ENCODE peak calls at places on chromosomes 3 and 15, in seven cellular contexts. One of them, this sample, is unnamed. For H3K4me1 and H3K27me3, the result is how much of the 10 kb centered on the place peaks cover.

GRCh38 chr15:39099524-39099923 is 481.4 kb upstream of the THBS1 start:
- DNase-seq in testis: no peak
- DNase-seq in colonic mucosa: no peak
- DNase-seq in cardiac muscle cell: peak
- DNase-seq in mesendoderm: no peak
- DNase-seq in sigmoid colon: no peak
- DNase-seq in endodermal cell: no peak
- DNase-seq in this sample: no peak

GRCh38 chr3:187919990-187920389 is 174.7 kb upstream of the BCL6 start:
- DNase-seq in testis: no peak
- DNase-seq in colonic mucosa: no peak
- DNase-seq in cardiac muscle cell: no peak
- DNase-seq in mesendoderm: no peak
- DNase-seq in sigmoid colon: no peak
- DNase-seq in endodermal cell: no peak
- DNase-seq in this sample: no peak

GRCh38 chr15:83243634-83244033 is 36.0 kb upstream of the HDGFL3 start:
- DNase-seq in testis: no peak
- DNase-seq in colonic mucosa: no peak
- DNase-seq in cardiac muscle cell: no peak
- DNase-seq in mesendoderm: peak
- DNase-seq in sigmoid colon: no peak
- DNase-seq in endodermal cell: no peak
- DNase-seq in this sample: no peak

GRCh38 chr3:58308728-58309127 is 2.4 kb downstream of the HTD2 start:
- DNase-seq in testis: peak
- DNase-seq in colonic mucosa: no peak
- DNase-seq in cardiac muscle cell: no peak
- DNase-seq in mesendoderm: no peak
- DNase-seq in sigmoid colon: peak
- DNase-seq in endodermal cell: no peak
- DNase-seq in this sample: no peak

GRCh38 chr15:44595246-44595645 is 58.3 kb downstream of the EIF3J start:
- DNase-seq in testis: no peak
- DNase-seq in colonic mucosa: no peak
- DNase-seq in cardiac muscle cell: no peak
- DNase-seq in mesendoderm: no peak
- DNase-seq in sigmoid colon: no peak
- DNase-seq in endodermal cell: no peak
- DNase-seq in this sample: no peak

GRCh38 chr3:71584216-71585061 is 911 bp upstream of the FOXP1 start:
- DNase-seq in testis: peak
- DNase-seq in colonic mucosa: peak
- DNase-seq in cardiac muscle cell: peak
- DNase-seq in mesendoderm: peak
- DNase-seq in sigmoid colon: peak
- DNase-seq in endodermal cell: peak
- DNase-seq in this sample: peak

GRCh38 chr3:25783661-25784512 is 644 bp upstream of the NGLY1 start:
- DNase-seq in testis: peak
- DNase-seq in colonic mucosa: peak
- DNase-seq in cardiac muscle cell: peak
- DNase-seq in mesendoderm: peak
- DNase-seq in sigmoid colon: peak
- DNase-seq in endodermal cell: peak
- DNase-seq in this sample: peak

GRCh38 chr3:64224826-64225606 is at the start of gene PRICKLE2:
- DNase-seq in testis: peak
- DNase-seq in colonic mucosa: peak
- DNase-seq in cardiac muscle cell: peak
- DNase-seq in mesendoderm: peak
- DNase-seq in sigmoid colon: peak
- DNase-seq in endodermal cell: peak
- DNase-seq in this sample: peak

GRCh38 chr15:31160740-31161495 is 59.4 kb upstream of the TRPM1 start:
- DNase-seq in testis: no peak
- DNase-seq in colonic mucosa: no peak
- DNase-seq in cardiac muscle cell: no peak
- DNase-seq in mesendoderm: no peak
- DNase-seq in sigmoid colon: no peak
- DNase-seq in endodermal cell: no peak
- DNase-seq in this sample: no peak

GRCh38 chr3:134974621-134975020 is 179.6 kb downstream of the EPHB1 start:
- DNase-seq in testis: no peak
- DNase-seq in colonic mucosa: no peak
- DNase-seq in cardiac muscle cell: no peak
- DNase-seq in mesendoderm: no peak
- DNase-seq in sigmoid colon: no peak
- DNase-seq in endodermal cell: no peak
- DNase-seq in this sample: no peak

GRCh38 chr15:48954538-48954937 is 9.2 kb downstream of the SHC4 start:
- DNase-seq in testis: peak
- DNase-seq in colonic mucosa: no peak
- DNase-seq in cardiac muscle cell: no peak
- DNase-seq in mesendoderm: peak
- DNase-seq in sigmoid colon: no peak
- DNase-seq in endodermal cell: peak
- DNase-seq in this sample: no peak

GRCh38 chr3:64008952-64009351 is 14.3 kb downstream of the PSMD6 start:
- DNase-seq in testis: no peak
- DNase-seq in colonic mucosa: no peak
- DNase-seq in cardiac muscle cell: no peak
- DNase-seq in mesendoderm: no peak
- DNase-seq in sigmoid colon: no peak
- DNase-seq in endodermal cell: no peak
- DNase-seq in this sample: no peak

GRCh38 chr15:52678036-52678467 is 1.1 kb downstream of the ATOSA start:
- DNase-seq in testis: peak
- DNase-seq in colonic mucosa: peak
- DNase-seq in cardiac muscle cell: peak
- DNase-seq in mesendoderm: peak
- DNase-seq in sigmoid colon: peak
- DNase-seq in endodermal cell: peak
- DNase-seq in this sample: peak
- H3K4me1 ChIP-seq in testis: under half
- H3K4me1 ChIP-seq in colonic mucosa: under half
- H3K4me1 ChIP-seq in cardiac muscle cell: under half
- H3K4me1 ChIP-seq in mesendoderm: under half
- H3K4me1 ChIP-seq in sigmoid colon: half or more
- H3K4me1 ChIP-seq in endodermal cell: under half
- H3K4me1 ChIP-seq in this sample: under half

GRCh38 chr3:23073721-23074300 is 129.3 kb upstream of the UBE2E2 start:
- DNase-seq in testis: no peak
- DNase-seq in colonic mucosa: no peak
- DNase-seq in cardiac muscle cell: no peak
- DNase-seq in mesendoderm: no peak
- DNase-seq in sigmoid colon: no peak
- DNase-seq in endodermal cell: no peak
- DNase-seq in this sample: no peak

GRCh38 chr3:23072672-23073071 is 130.5 kb upstream of the UBE2E2 start:
- DNase-seq in testis: no peak
- DNase-seq in colonic mucosa: no peak
- DNase-seq in cardiac muscle cell: no peak
- DNase-seq in mesendoderm: no peak
- DNase-seq in sigmoid colon: no peak
- DNase-seq in endodermal cell: no peak
- DNase-seq in this sample: no peak

GRCh38 chr3:23077126-23077525 is 126.0 kb upstream of the UBE2E2 start:
- DNase-seq in testis: no peak
- DNase-seq in colonic mucosa: no peak
- DNase-seq in cardiac muscle cell: no peak
- DNase-seq in mesendoderm: no peak
- DNase-seq in sigmoid colon: no peak
- DNase-seq in endodermal cell: no peak
- DNase-seq in this sample: no peak

GRCh38 chr3:23078735-23079134 is 124.4 kb upstream of the UBE2E2 start:
- DNase-seq in testis: no peak
- DNase-seq in colonic mucosa: no peak
- DNase-seq in cardiac muscle cell: no peak
- DNase-seq in mesendoderm: no peak
- DNase-seq in sigmoid colon: no peak
- DNase-seq in endodermal cell: peak
- DNase-seq in this sample: no peak

GRCh38 chr3:23075478-23075877 is 127.6 kb upstream of the UBE2E2 start:
- DNase-seq in testis: no peak
- DNase-seq in colonic mucosa: no peak
- DNase-seq in cardiac muscle cell: peak
- DNase-seq in mesendoderm: no peak
- DNase-seq in sigmoid colon: no peak
- DNase-seq in endodermal cell: no peak
- DNase-seq in this sample: no peak
- H3K27me3 ChIP-seq in testis: under half
- H3K27me3 ChIP-seq in colonic mucosa: under half
- H3K27me3 ChIP-seq in cardiac muscle cell: under half
- H3K27me3 ChIP-seq in mesendoderm: under half
- H3K27me3 ChIP-seq in sigmoid colon: under half
- H3K27me3 ChIP-seq in endodermal cell: under half
- H3K27me3 ChIP-seq in this sample: under half

GRCh38 chr15:47820780-47821319 is 103.5 kb downstream of the SEMA6D start:
- DNase-seq in testis: no peak
- DNase-seq in colonic mucosa: no peak
- DNase-seq in cardiac muscle cell: no peak
- DNase-seq in mesendoderm: no peak
- DNase-seq in sigmoid colon: no peak
- DNase-seq in endodermal cell: no peak
- DNase-seq in this sample: no peak
- H3K4me3 ChIP-seq in testis: no peak
- H3K4me3 ChIP-seq in colonic mucosa: no peak
- H3K4me3 ChIP-seq in cardiac muscle cell: no peak
- H3K4me3 ChIP-seq in mesendoderm: no peak
- H3K4me3 ChIP-seq in sigmoid colon: no peak
- H3K4me3 ChIP-seq in endodermal cell: no peak
- H3K4me3 ChIP-seq in this sample: no peak

DNA sequence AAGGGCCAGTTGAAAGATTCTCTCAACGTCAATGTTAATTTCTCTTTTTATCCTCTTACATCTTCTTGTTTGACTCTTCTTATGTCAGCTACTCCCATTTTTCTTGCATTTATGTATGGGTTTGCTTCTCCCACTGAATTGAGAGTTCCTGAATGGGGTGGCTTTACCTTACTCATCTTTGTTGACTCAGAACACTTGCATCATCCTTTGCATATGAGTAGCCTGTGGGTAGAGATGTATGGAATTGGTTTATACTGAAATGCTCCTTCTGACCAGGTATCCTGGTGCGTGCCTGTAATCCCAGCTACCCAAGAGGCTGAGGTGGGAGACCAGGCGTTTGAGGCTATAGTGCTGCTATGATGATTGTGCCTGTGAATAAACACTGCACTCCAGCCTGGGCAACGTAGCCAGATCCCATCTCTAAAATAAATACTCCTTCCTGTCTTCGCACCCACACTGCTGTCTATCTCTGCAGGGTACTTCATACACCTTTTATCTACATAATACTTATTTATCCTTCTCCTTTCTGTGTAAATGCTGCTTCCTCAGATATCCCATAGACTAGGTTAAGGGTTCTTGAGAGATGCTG is 123.6 kb upstream of the DPH6 start:
- DNase-seq in testis: no peak
- DNase-seq in colonic mucosa: no peak
- DNase-seq in cardiac muscle cell: no peak
- DNase-seq in mesendoderm: peak
- DNase-seq in sigmoid colon: no peak
- DNase-seq in endodermal cell: peak
- DNase-seq in this sample: no peak
- H3K4me1 ChIP-seq in testis: under half
- H3K4me1 ChIP-seq in colonic mucosa: under half
- H3K4me1 ChIP-seq in cardiac muscle cell: half or more
- H3K4me1 ChIP-seq in mesendoderm: under half
- H3K4me1 ChIP-seq in sigmoid colon: under half
- H3K4me1 ChIP-seq in endodermal cell: under half
- H3K4me1 ChIP-seq in this sample: under half

GRCh38 chr3:170585008-170585936 is 603 bp downstream of the SLC7A14 start:
- DNase-seq in testis: no peak
- DNase-seq in colonic mucosa: no peak
- DNase-seq in cardiac muscle cell: peak
- DNase-seq in mesendoderm: peak
- DNase-seq in sigmoid colon: no peak
- DNase-seq in endodermal cell: peak
- DNase-seq in this sample: no peak

GRCh38 chr3:170585937-170586310 is at the start of gene SLC7A14:
- DNase-seq in testis: no peak
- DNase-seq in colonic mucosa: no peak
- DNase-seq in cardiac muscle cell: peak
- DNase-seq in mesendoderm: peak
- DNase-seq in sigmoid colon: no peak
- DNase-seq in endodermal cell: peak
- DNase-seq in this sample: no peak

GRCh38 chr3:170593634-170594033 is 7.8 kb upstream of the SLC7A14 start:
- DNase-seq in testis: no peak
- DNase-seq in colonic mucosa: no peak
- DNase-seq in cardiac muscle cell: no peak
- DNase-seq in mesendoderm: no peak
- DNase-seq in sigmoid colon: no peak
- DNase-seq in endodermal cell: no peak
- DNase-seq in this sample: no peak

GRCh38 chr3:170584585-170585007 is 1.3 kb downstream of the SLC7A14 start:
- DNase-seq in testis: peak
- DNase-seq in colonic mucosa: peak
- DNase-seq in cardiac muscle cell: peak
- DNase-seq in mesendoderm: peak
- DNase-seq in sigmoid colon: peak
- DNase-seq in endodermal cell: peak
- DNase-seq in this sample: peak

GRCh38 chr3:170589113-170589512 is 3.2 kb upstream of the SLC7A14 start:
- DNase-seq in testis: no peak
- DNase-seq in colonic mucosa: no peak
- DNase-seq in cardiac muscle cell: no peak
- DNase-seq in mesendoderm: no peak
- DNase-seq in sigmoid colon: no peak
- DNase-seq in endodermal cell: no peak
- DNase-seq in this sample: no peak
- H3K27me3 ChIP-seq in testis: under half
- H3K27me3 ChIP-seq in colonic mucosa: under half
- H3K27me3 ChIP-seq in cardiac muscle cell: under half
- H3K27me3 ChIP-seq in mesendoderm: under half
- H3K27me3 ChIP-seq in sigmoid colon: under half
- H3K27me3 ChIP-seq in endodermal cell: under half
- H3K27me3 ChIP-seq in this sample: under half

GRCh38 chr3:186664506-186664905 is 1.3 kb upstream of the HRG start:
- DNase-seq in testis: no peak
- DNase-seq in colonic mucosa: no peak
- DNase-seq in cardiac muscle cell: no peak
- DNase-seq in mesendoderm: peak
- DNase-seq in sigmoid colon: no peak
- DNase-seq in endodermal cell: peak
- DNase-seq in this sample: no peak

GRCh38 chr3:186665484-186666188 is at the start of gene HRG:
- DNase-seq in testis: no peak
- DNase-seq in colonic mucosa: no peak
- DNase-seq in cardiac muscle cell: no peak
- DNase-seq in mesendoderm: no peak
- DNase-seq in sigmoid colon: no peak
- DNase-seq in endodermal cell: no peak
- DNase-seq in this sample: no peak

GRCh38 chr3:186668426-186668825 is 2.6 kb downstream of the HRG start:
- DNase-seq in testis: no peak
- DNase-seq in colonic mucosa: no peak
- DNase-seq in cardiac muscle cell: no peak
- DNase-seq in mesendoderm: peak
- DNase-seq in sigmoid colon: no peak
- DNase-seq in endodermal cell: no peak
- DNase-seq in this sample: no peak

GRCh38 chr3:186664119-186664495 is 1.7 kb upstream of the HRG start:
- DNase-seq in testis: no peak
- DNase-seq in colonic mucosa: no peak
- DNase-seq in cardiac muscle cell: no peak
- DNase-seq in mesendoderm: peak
- DNase-seq in sigmoid colon: no peak
- DNase-seq in endodermal cell: no peak
- DNase-seq in this sample: no peak

GRCh38 chr3:186663351-186664118 is 2.3 kb upstream of the HRG start:
- DNase-seq in testis: no peak
- DNase-seq in colonic mucosa: no peak
- DNase-seq in cardiac muscle cell: no peak
- DNase-seq in mesendoderm: peak
- DNase-seq in sigmoid colon: no peak
- DNase-seq in endodermal cell: peak
- DNase-seq in this sample: no peak
- H3K4me3 ChIP-seq in testis: no peak
- H3K4me3 ChIP-seq in colonic mucosa: no peak
- H3K4me3 ChIP-seq in cardiac muscle cell: no peak
- H3K4me3 ChIP-seq in mesendoderm: no peak
- H3K4me3 ChIP-seq in sigmoid colon: no peak
- H3K4me3 ChIP-seq in endodermal cell: peak
- H3K4me3 ChIP-seq in this sample: no peak